ENCODE peak calls at places on chromosomes 6 and 20, in seven cellular contexts. Y, Q, P, J, U, A and M are unnamed samples.

GRCh38 chr6:148379966-148380653 is 37.5 kb downstream of the SASH1 start:
- DNase-seq in Y (no peak), Q (no peak), P (no peak), J (no peak), U (no peak), A (no peak), M (no peak)

GRCh38 chr6:83097204-83097603 is 29.7 kb downstream of the DOP1A start:
- DNase-seq in Y (no peak), Q (no peak), P (no peak), J (no peak), U (no peak), A (no peak), M (no peak)

GRCh38 chr6:101402618-101403002 is 9.1 kb downstream of the GRIK2 start:
- DNase-seq in Y (no peak), Q (no peak), P (peak; percentile 19), J (no peak), U (no peak), A (no peak), M (no peak)

GRCh38 chr6:121912905-121913304 is 477.5 kb downstream of the GJA1 start:
- DNase-seq in Y (no peak), Q (no peak), P (no peak), J (no peak), U (no peak), A (no peak), M (no peak)

GRCh38 chr20:543369-544152 is at the start of gene CSNK2A1:
- DNase-seq in Y (peak; percentile 97), Q (peak; percentile 92), P (peak; percentile 98), J (peak; percentile 92), U (peak; percentile 92), A (peak; percentile 90), M (peak; percentile 89)

GRCh38 chr20:35467339-35468224 is 12.2 kb downstream of the CEP250 start:
- DNase-seq in Y (no peak), Q (no peak), P (peak; percentile 89), J (no peak), U (no peak), A (no peak), M (peak; percentile 26)

GRCh38 chr6:148952147-148953041 is 205.6 kb downstream of the UST start:
- DNase-seq in Y (no peak), Q (no peak), P (no peak), J (no peak), U (no peak), A (no peak), M (peak; percentile 53)

GRCh38 chr6:63636516-63636968 is 940 bp downstream of the PHF3 start:
- DNase-seq in Y (peak; percentile 7), Q (peak; percentile 65), P (peak; percentile 54), J (peak; percentile 23), U (peak; percentile 35), A (peak; percentile 53), M (peak; percentile 25)

GRCh38 chr20:17226410-17227198 is at the start of gene PCSK2:
- DNase-seq in Y (peak; percentile 11), Q (peak; percentile 96), P (peak; percentile 53), J (peak; percentile 78), U (no peak), A (peak; percentile 85), M (peak; percentile 9)

GRCh38 chr20:49276895-49277785 is 717 bp downstream of the ZNFX1 start:
- DNase-seq in Y (no peak), Q (no peak), P (peak; percentile 41), J (peak; percentile 15), U (peak; percentile 50), A (no peak), M (peak; percentile 24)

GRCh38 chr20:49976542-49976941 is 6.2 kb upstream of the SNAI1 start:
- DNase-seq in Y (no peak), Q (no peak), P (peak; percentile 78), J (no peak), U (no peak), A (no peak), M (no peak)

GRCh38 chr6:94670017-94670416 is 907.3 kb upstream of the MANEA start:
- DNase-seq in Y (no peak), Q (no peak), P (no peak), J (no peak), U (no peak), A (no peak), M (no peak)

GRCh38 chr6:81929828-81930227 is 177.3 kb upstream of the TENT5A start:
- DNase-seq in Y (no peak), Q (no peak), P (peak; percentile 13), J (no peak), U (no peak), A (no peak), M (no peak)

GRCh38 chr6:1321715-1322114 is 9.8 kb downstream of the FOXQ1 start:
- DNase-seq in Y (no peak), Q (no peak), P (peak; percentile 93), J (no peak), U (no peak), A (no peak), M (no peak)

GRCh38 chr20:40359127-40359892 is 329.7 kb downstream of the MAFB start:
- DNase-seq in Y (no peak), Q (no peak), P (no peak), J (no peak), U (no peak), A (no peak), M (no peak)